ENCODE peak calls at places on chromosomes 16 and 17, in five cellular contexts. X is tibial nerve, M is Peyer's patch, S is dorsolateral prefrontal cortex, R is breast epithelium. J is an unnamed sample.

GRCh38 chr16:79653337-79654000 is 52.9 kb upstream of the MAF start:
- DNase-seq in X (no peak), M (no peak), S (no peak), R (no peak), J (peak; percentile 43)

GRCh38 chr17:65942592-65942991 is 249.3 kb downstream of the CEP112 start:
- DNase-seq in X (no peak), M (no peak), S (no peak), R (no peak), J (no peak)

GRCh38 chr16:7013990-7014389 is 318.7 kb upstream of the RBFOX1 start:
- DNase-seq in X (no peak), M (no peak), S (no peak), R (no peak), J (no peak)

GRCh38 chr17:74396567-74396966 is 29.3 kb downstream of the GPR142 start:
- DNase-seq in X (no peak), M (no peak), S (no peak), R (no peak), J (no peak)

GRCh38 chr17:7374353-7374752 is 6.5 kb upstream of the TNK1 start:
- DNase-seq in X (no peak), M (no peak), S (no peak), R (no peak), J (no peak)

GRCh38 chr16:2532494-2533141 is 1.4 kb upstream of the CEMP1 start:
- DNase-seq in X (peak; percentile 58), M (peak; percentile 94), S (peak; percentile 62), R (peak; percentile 93), J (peak; percentile 83)

GRCh38 chr17:19301274-19301946 is 61.1 kb downstream of the B9D1 start:
- DNase-seq in X (no peak), M (peak; percentile 54), S (no peak), R (no peak), J (peak; percentile 80)

GRCh38 chr16:50480206-50480605 is 68.0 kb upstream of the NKD1 start:
- DNase-seq in X (no peak), M (no peak), S (no peak), R (no peak), J (no peak)

GRCh38 chr16:380837-381787 is 666 bp downstream of the PGAP6 start:
- DNase-seq in X (no peak), M (no peak), S (no peak), R (no peak), J (no peak)

GRCh38 chr17:7043544-7044268 is at the start of gene SLC16A11:
- DNase-seq in X (no peak), M (peak; percentile 83), S (peak; percentile 37), R (no peak), J (no peak)

GRCh38 chr16:74315059-74315458 is 18.4 kb downstream of the PSMD7 start:
- DNase-seq in X (no peak), M (no peak), S (no peak), R (no peak), J (no peak)

GRCh38 chr17:6070895-6071511 is 824 bp downstream of the WSCD1 start:
- DNase-seq in X (no peak), M (no peak), S (peak; percentile 64), R (no peak), J (no peak)

GRCh38 chr16:74716355-74716754 is 15.7 kb upstream of the MLKL start:
- DNase-seq in X (no peak), M (no peak), S (no peak), R (no peak), J (no peak)

GRCh38 chr17:1030684-1031557 is 34.0 kb downstream of the TIMM22 start:
- DNase-seq in X (peak; percentile 44), M (no peak), S (no peak), R (no peak), J (no peak)

GRCh38 chr16:23869052-23869451 is 33.3 kb downstream of the PRKCB start:
- DNase-seq in X (no peak), M (no peak), S (no peak), R (no peak), J (no peak)

GRCh38 chr17:75681289-75681688 is 14.2 kb downstream of the SAP30BP start:
- DNase-seq in X (no peak), M (no peak), S (no peak), R (no peak), J (no peak)

GRCh38 chr17:78267257-78268073 is 36.0 kb downstream of the TMEM235 start:
- DNase-seq in X (no peak), M (no peak), S (no peak), R (no peak), J (no peak)

GRCh38 chr17:45814622-45815606 is 29.8 kb upstream of the SPPL2C start:
- DNase-seq in X (no peak), M (no peak), S (no peak), R (no peak), J (no peak)

GRCh38 chr17:51813166-51813783 is 345.2 kb downstream of the CA10 start:
- DNase-seq in X (no peak), M (no peak), S (no peak), R (no peak), J (no peak)

GRCh38 chr16:24988137-24988535 is 27.0 kb downstream of the ARHGAP17 start:
- DNase-seq in X (no peak), M (no peak), S (no peak), R (no peak), J (no peak)

DNA sequence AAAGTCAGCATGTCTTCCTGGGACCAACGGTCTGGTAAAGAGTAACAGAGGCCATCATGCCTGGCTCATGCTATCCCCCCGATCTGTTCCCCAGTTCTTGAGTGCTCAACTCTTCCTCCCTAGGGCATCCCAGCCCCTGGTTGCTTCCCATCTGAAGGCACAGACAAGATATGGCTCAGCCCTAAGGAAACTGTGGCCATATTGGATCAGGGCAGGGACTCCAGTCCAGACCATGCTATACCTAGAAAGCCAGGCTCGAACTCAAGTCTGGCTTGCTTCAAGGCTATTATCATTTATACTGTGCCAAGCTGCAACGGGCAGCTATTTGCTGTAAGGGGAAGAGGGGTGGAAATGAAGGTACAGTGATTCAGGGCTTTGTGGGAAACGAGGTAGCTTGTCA is 2.8 kb downstream of the UBTF start:
- DNase-seq in X (no peak), M (no peak), S (no peak), R (no peak), J (no peak)
- H3K27ac ChIP-seq in X (peak overlapping the region; percentile 5), M (no peak overlapping the region), S (no peak overlapping the region), R (no peak overlapping the region), J (no peak overlapping the region)

DNA sequence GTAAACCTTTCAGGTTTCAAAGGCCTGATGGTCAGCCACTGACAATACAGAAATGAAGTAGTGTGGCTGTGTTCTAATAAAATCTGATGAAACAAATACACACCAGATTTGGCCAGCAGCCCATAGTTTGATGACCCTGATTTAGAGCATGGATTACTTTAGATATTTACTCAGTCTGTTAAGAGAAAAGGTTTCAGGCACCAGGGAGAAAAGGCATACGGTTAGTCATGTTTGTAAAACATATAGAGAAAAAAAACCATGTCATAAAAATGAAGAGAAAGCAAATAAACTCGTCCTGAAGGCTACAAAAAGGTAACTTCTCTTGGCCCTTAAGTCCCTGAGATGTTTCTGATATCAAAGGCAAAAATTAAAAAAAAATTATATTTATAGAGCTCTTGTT is 112.1 kb downstream of the ADAMTS18 start:
- DNase-seq in X (no peak), M (no peak), S (no peak), R (no peak), J (no peak)
- H3K27ac ChIP-seq in X (no peak overlapping the region), M (no peak overlapping the region), S (no peak overlapping the region), R (no peak overlapping the region), J (no peak overlapping the region)

GRCh38 chr16:57276596-57276995 is 7.9 kb downstream of the PLLP start:
- DNase-seq in X (no peak), M (no peak), S (no peak), R (no peak), J (no peak)
- H3K27ac ChIP-seq in X (peak overlapping the region; percentile 88), M (no peak overlapping the region), S (peak overlapping the region; percentile 95), R (no peak overlapping the region), J (no peak overlapping the region)

DNA sequence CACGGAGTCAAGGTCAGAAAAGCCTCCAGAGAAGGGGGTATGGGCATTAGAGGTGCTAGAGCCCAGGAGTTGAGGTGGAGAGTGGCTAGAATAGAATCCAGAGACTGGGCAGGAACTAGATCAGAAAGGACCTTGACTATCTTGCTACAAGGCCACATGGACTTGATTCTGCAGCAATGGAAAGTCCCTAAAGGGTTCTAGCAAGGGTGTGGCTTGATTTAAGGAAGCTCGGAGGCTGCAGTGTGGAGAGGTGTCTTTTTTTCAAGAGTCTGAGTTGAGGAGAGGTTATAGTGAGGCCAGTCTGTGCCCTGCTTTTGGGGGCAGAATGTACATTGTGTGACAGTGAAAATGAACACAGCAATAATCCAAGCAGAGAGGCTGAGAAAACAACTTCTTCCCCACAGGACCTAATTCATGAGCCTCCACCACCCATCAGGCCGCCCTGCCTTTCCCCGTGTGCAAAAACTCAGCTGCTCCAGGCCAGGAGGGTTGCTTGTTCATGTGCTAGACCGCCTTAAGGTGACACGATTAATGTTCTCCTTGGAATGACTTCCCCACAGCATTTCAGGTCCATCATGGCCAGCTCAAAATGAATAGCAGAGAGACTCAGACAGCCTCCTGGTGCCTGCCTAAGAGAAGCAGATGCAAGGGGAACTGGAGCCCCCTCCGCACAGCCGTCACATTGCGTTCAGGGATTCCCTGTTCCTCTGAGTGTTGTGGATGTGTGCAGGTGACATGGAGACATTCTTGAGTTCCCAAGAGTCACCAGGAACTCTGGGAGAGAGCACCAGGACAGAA is 8.7 kb upstream of the BEAN1 start:
- DNase-seq in X (no peak), M (peak; percentile 15), S (no peak), R (no peak), J (no peak)
- H3K27ac ChIP-seq in X (no peak overlapping the region), M (no peak overlapping the region), S (no peak overlapping the region), R (no peak overlapping the region), J (no peak overlapping the region)

J was measured in lung.